ENCODE peak calls at places on chromosomes 16 and 17, in five cellular contexts. One of them, this sample, is unnamed.

GRCh38 chr17:19024101-19025078 is 19.8 kb upstream of the FAM83G start:
- DNase-seq in WTC11: no peak
- DNase-seq in H1: no peak
- DNase-seq in K562: no peak
- DNase-seq in GM12878: no peak
- DNase-seq in this sample: no peak

GRCh38 chr16:84117482-84117843 is 721 bp upstream of the MBTPS1 start:
- DNase-seq in WTC11: no peak
- DNase-seq in H1: no peak
- DNase-seq in K562: no peak
- DNase-seq in GM12878: no peak
- DNase-seq in this sample: no peak

GRCh38 chr17:81967244-81967532 is 6.2 kb upstream of the NOTUM start:
- DNase-seq in WTC11: no peak
- DNase-seq in H1: no peak
- DNase-seq in K562: no peak
- DNase-seq in GM12878: no peak
- DNase-seq in this sample: no peak

GRCh38 chr16:28873543-28874201 is 4.6 kb upstream of the ATP2A1 start:
- DNase-seq in WTC11: peak; percentile 77
- DNase-seq in H1: no peak
- DNase-seq in K562: peak; percentile 80
- DNase-seq in GM12878: no peak
- DNase-seq in this sample: no peak

GRCh38 chr17:3762922-3763776 is 37.8 kb downstream of the ITGAE start:
- DNase-seq in WTC11: no peak
- DNase-seq in H1: no peak
- DNase-seq in K562: no peak
- DNase-seq in GM12878: peak; percentile 89
- DNase-seq in this sample: no peak

GRCh38 chr16:51816929-51817328 is 665.9 kb upstream of the SALL1 start:
- DNase-seq in WTC11: no peak
- DNase-seq in H1: no peak
- DNase-seq in K562: no peak
- DNase-seq in GM12878: no peak
- DNase-seq in this sample: no peak

GRCh38 chr16:64910351-64910750 is 211.5 kb downstream of the CDH11 start:
- DNase-seq in WTC11: peak; percentile 10
- DNase-seq in H1: peak; percentile 3
- DNase-seq in K562: no peak
- DNase-seq in GM12878: no peak
- DNase-seq in this sample: no peak

GRCh38 chr17:54891176-54891821 is 9.4 kb upstream of the TOM1L1 start:
- DNase-seq in WTC11: peak; percentile 39
- DNase-seq in H1: no peak
- DNase-seq in K562: peak; percentile 74
- DNase-seq in GM12878: no peak
- DNase-seq in this sample: peak; percentile 61

GRCh38 chr17:71337903-71338302 is 782.9 kb upstream of the SOX9 start:
- DNase-seq in WTC11: no peak
- DNase-seq in H1: no peak
- DNase-seq in K562: no peak
- DNase-seq in GM12878: no peak
- DNase-seq in this sample: no peak
- TF ChIP-seq ATF2 in WTC11: no peak
- TF ChIP-seq ATF2 in H1: no peak
- TF ChIP-seq ATF2 in K562: no peak
- TF ChIP-seq ATF2 in GM12878: no peak
- TF ChIP-seq ATF2 in this sample: no peak

GRCh38 chr17:39064814-39065213 is 86.6 kb downstream of the PLXDC1 start:
- DNase-seq in WTC11: no peak
- DNase-seq in H1: no peak
- DNase-seq in K562: no peak
- DNase-seq in GM12878: no peak
- DNase-seq in this sample: no peak
- TF ChIP-seq ATF2 in WTC11: no peak
- TF ChIP-seq ATF2 in H1: no peak
- TF ChIP-seq ATF2 in K562: no peak
- TF ChIP-seq ATF2 in GM12878: no peak
- TF ChIP-seq ATF2 in this sample: no peak

GRCh38 chr17:74579910-74580309 is 12.2 kb downstream of the CD300LD start:
- DNase-seq in WTC11: no peak
- DNase-seq in H1: no peak
- DNase-seq in K562: no peak
- DNase-seq in GM12878: no peak
- DNase-seq in this sample: no peak

GRCh38 chr17:74582633-74583032 is 9.4 kb downstream of the CD300LD start:
- DNase-seq in WTC11: no peak
- DNase-seq in H1: no peak
- DNase-seq in K562: no peak
- DNase-seq in GM12878: no peak
- DNase-seq in this sample: no peak

GRCh38 chr17:74584307-74584706 is 7.8 kb downstream of the CD300LD start:
- DNase-seq in WTC11: no peak
- DNase-seq in H1: no peak
- DNase-seq in K562: no peak
- DNase-seq in GM12878: no peak
- DNase-seq in this sample: no peak

GRCh38 chr17:74585711-74586110 is 6.4 kb downstream of the CD300LD start:
- DNase-seq in WTC11: no peak
- DNase-seq in H1: no peak
- DNase-seq in K562: no peak
- DNase-seq in GM12878: no peak
- DNase-seq in this sample: no peak

GRCh38 chr17:74584714-74585113 is 7.4 kb downstream of the CD300LD start:
- DNase-seq in WTC11: no peak
- DNase-seq in H1: no peak
- DNase-seq in K562: no peak
- DNase-seq in GM12878: no peak
- DNase-seq in this sample: no peak
- TF ChIP-seq ATF2 in WTC11: no peak
- TF ChIP-seq ATF2 in H1: no peak
- TF ChIP-seq ATF2 in K562: no peak
- TF ChIP-seq ATF2 in GM12878: no peak
- TF ChIP-seq ATF2 in this sample: no peak

GRCh38 chr17:31252741-31253140 is 44.3 kb downstream of the OMG start:
- DNase-seq in WTC11: no peak
- DNase-seq in H1: no peak
- DNase-seq in K562: no peak
- DNase-seq in GM12878: no peak
- DNase-seq in this sample: no peak
- TF ChIP-seq ATF2 in WTC11: no peak
- TF ChIP-seq ATF2 in H1: no peak
- TF ChIP-seq ATF2 in K562: no peak
- TF ChIP-seq ATF2 in GM12878: no peak
- TF ChIP-seq ATF2 in this sample: no peak

GRCh38 chr17:72120878-72121163 is at the start of gene SOX9:
- DNase-seq in WTC11: peak; percentile 89
- DNase-seq in H1: peak; percentile 77
- DNase-seq in K562: no peak
- DNase-seq in GM12878: peak; percentile 73
- DNase-seq in this sample: peak; percentile 98
- TF ChIP-seq ATF2 in WTC11: no peak
- TF ChIP-seq ATF2 in H1: no peak
- TF ChIP-seq ATF2 in K562: no peak
- TF ChIP-seq ATF2 in GM12878: no peak
- TF ChIP-seq ATF2 in this sample: no peak